ENCODE peak calls at places on chromosomes 7 and 10, in five cellular contexts. B, L, F, N and A are unnamed samples. For H3K79me1, the result is how much of the 10 kb centered on the place peaks cover.

GRCh38 chr10:73494213-73494612 is 1.6 kb downstream of the PPP3CB start:
- DNase-seq in F (no peak), N (peak), B (no peak), L (no peak), A (peak)

GRCh38 chr10:131683281-131683861 is 217.4 kb upstream of the PPP2R2D start:
- DNase-seq in B (no peak), L (no peak), F (no peak), N (no peak), A (no peak)

GRCh38 chr7:149732111-149732561 is 41.3 kb downstream of the ZNF467 start:
- DNase-seq in F (peak), B (no peak), L (no peak), N (no peak), A (no peak)

GRCh38 chr10:22321156-22321711 is 335 bp downstream of the BMI1 start:
- DNase-seq in L (peak), N (peak), B (peak), F (peak), A (peak)

GRCh38 chr7:41774966-41775365 is 72.1 kb upstream of the INHBA start:
- DNase-seq in B (no peak), L (no peak), F (no peak), N (no peak), A (peak)

GRCh38 chr10:93160829-93161228 is 87.1 kb downstream of the CYP26A1 start:
- DNase-seq in L (peak), F (no peak), B (no peak), N (peak), A (peak)

GRCh38 chr10:99522078-99522479 is 10.7 kb upstream of the NKX2-3 start:
- DNase-seq in B (no peak), L (no peak), F (peak), N (peak), A (no peak)

GRCh38 chr10:86730227-86730626 is 26.2 kb upstream of the BMPR1A start:
- DNase-seq in N (no peak), L (peak), F (no peak), B (no peak), A (no peak)

DNA sequence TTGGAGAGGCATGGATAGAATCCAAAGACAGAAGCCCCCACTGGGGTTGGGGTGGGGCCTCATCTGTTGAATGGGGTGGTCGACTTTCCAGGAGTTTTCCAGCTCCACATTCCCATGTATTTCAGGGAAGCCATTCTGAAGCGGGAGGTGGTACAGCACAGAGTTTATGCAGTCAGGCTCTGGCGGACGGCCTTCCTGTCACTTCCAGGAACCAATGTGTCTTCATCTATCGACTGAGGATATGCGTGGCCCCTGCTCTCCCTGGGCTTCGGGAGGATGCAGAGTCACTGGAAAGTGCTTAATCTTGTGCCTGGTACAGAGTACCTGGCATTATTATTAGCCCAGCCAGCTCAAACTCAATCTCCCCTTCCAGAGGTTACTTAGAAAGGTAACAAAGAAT is 26.3 kb downstream of the DOCK1 start:
- DNase-seq in F (no peak), N (no peak), B (no peak), L (no peak), A (no peak)
- H3K79me1 ChIP-seq in F (under half), N (half or more), B (under half), L (under half), A (under half)

DNA sequence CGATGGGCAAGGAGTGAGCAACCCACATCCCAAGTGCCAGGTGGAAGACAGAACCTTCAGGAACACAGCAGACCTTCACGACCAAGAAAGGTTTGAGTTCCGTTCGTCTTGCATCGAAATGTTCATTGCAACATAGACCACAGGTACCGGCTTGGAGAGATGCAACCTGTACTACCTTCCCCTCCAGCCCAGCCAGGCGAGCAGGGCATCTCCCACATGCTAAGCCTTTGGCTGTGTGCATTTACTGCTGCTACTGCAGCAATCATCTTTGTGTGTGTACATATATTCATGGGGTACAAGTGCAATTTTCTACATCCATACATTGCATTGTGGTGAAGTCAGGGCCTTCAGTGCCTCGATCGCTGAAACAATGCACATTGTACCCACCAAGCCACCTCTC is 58.8 kb downstream of the CTBP2 start:
- DNase-seq in B (no peak), N (no peak), L (no peak), F (no peak), A (no peak)
- H3K79me1 ChIP-seq in B (under half), N (under half), L (half or more), F (under half), A (under half)

GRCh38 chr10:126929391-126929790 is 24.2 kb downstream of the DOCK1 start:
- DNase-seq in F (no peak), L (no peak), B (no peak), N (no peak), A (no peak)

GRCh38 chr10:126926568-126926967 is 21.3 kb downstream of the DOCK1 start:
- DNase-seq in F (no peak), N (no peak), B (no peak), L (no peak), A (no peak)

GRCh38 chr10:126928252-126928651 is 23.0 kb downstream of the DOCK1 start:
- DNase-seq in B (no peak), F (no peak), N (no peak), L (no peak), A (no peak)

GRCh38 chr10:126924915-126925300 is 19.7 kb downstream of the DOCK1 start:
- DNase-seq in B (no peak), F (no peak), N (no peak), L (peak), A (peak)

DNA sequence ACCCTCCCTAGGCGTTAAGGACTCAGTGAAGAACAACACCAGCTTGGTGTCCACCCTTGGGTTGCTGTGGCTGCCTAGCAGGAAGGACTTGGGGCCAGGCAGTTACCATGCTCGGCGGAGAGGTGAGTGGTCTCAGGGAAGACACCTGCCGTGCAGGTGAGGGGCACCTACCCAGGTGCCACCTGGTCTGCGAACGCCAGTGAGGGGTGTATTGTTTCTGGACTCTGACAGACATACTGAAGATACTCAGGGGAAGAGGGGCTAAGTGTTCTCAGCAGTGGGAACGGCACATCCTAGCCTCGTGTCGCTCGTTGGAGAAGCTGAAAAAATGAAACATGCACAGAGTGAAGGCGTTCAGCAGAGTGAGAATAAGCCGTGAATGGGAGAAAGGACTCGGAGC is 22.6 kb downstream of the DOCK1 start:
- DNase-seq in L (no peak), N (no peak), B (no peak), F (no peak), A (no peak)
- H3K79me1 ChIP-seq in L (under half), N (half or more), B (under half), F (under half), A (under half)

DNA sequence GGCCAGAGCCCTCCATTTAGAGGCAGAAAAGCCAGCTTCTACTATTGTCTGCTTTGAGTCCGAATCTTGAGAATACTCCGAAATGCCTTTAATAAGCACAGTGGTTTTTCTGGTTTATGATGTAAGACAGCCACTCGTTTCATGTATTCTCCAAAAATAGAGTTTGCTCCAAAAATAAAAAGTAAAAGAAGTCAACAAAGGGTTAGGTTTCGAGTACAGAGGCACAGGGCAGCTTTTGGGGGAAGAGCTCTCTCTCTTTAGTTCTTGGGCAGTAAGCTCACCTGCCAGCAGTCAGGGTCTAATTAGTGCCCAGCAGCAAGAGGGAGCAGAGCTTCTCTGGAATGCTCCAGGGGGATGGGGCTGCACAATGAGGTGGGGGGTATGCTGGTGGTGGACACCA is 20.2 kb downstream of the CREB3L2 start:
- DNase-seq in N (no peak), B (no peak), F (no peak), L (no peak), A (peak)
- H3K79me1 ChIP-seq in N (under half), B (under half), F (under half), L (under half), A (under half)

DNA sequence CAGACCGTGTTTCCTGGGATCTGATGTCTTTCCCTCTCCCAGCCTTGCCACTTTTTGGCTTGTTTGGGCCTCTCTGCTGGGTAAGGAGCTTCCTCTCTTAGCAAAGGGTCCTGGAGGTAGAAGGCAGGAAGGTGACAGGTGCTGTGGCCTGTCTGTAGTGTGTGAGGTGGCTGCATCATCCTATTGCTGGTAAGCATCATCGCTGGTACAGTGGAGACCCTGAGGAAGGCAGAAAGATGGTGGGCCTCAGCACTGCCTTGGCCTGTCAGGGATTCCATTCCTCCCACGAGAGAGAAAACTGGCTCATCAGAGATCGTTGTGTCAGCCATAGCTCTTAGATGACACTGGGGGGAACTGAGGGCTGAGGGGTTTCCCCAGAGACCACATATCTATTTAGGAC is 46.5 kb downstream of the ZMIZ1 start:
- DNase-seq in B (no peak), N (no peak), F (no peak), L (no peak), A (no peak)
- H3K79me1 ChIP-seq in B (under half), N (under half), F (under half), L (under half), A (under half)